ENCODE peak calls at places on chromosomes 3 and 15, in ten cellular contexts. B, M, U, T, N, I, A, X, D and P are unnamed samples.

GRCh38 chr3:15500107-15500724 is 21.3 kb downstream of the COLQ start:
- DNase-seq in A (no peak), X (no peak), M (no peak), T (no peak), N (no peak), I (no peak), B (no peak), U (no peak), D (no peak), P (no peak)

GRCh38 chr3:23697416-23697815 is 108.3 kb upstream of the UBE2E1 start:
- DNase-seq in U (peak; percentile 69), T (no peak), N (peak; percentile 49), X (no peak), A (no peak), M (no peak), B (no peak), I (no peak), D (no peak), P (no peak)

GRCh38 chr15:85562824-85563223 is 182.4 kb downstream of the AKAP13 start:
- DNase-seq in B (no peak), U (no peak), T (no peak), A (no peak), I (no peak), X (no peak), D (no peak), M (no peak), N (no peak), P (no peak)

GRCh38 chr3:20047341-20047779 is 7.1 kb downstream of the KAT2B start:
- DNase-seq in N (no peak), U (no peak), D (no peak), A (no peak), I (no peak), T (no peak), B (no peak), X (no peak), M (no peak), P (no peak)

GRCh38 chr15:74768771-74769342 is 13.0 kb upstream of the CSK start:
- DNase-seq in X (peak; percentile 73), N (peak; percentile 81), U (peak; percentile 90), B (no peak), T (peak; percentile 75), I (peak; percentile 65), D (no peak), M (peak; percentile 79), A (no peak), P (peak; percentile 67)

GRCh38 chr3:49489247-49489646 is 19.2 kb downstream of the DAG1 start:
- DNase-seq in X (no peak), T (no peak), A (no peak), N (no peak), D (no peak), U (no peak), I (no peak), B (no peak), M (no peak), P (no peak)

GRCh38 chr15:69760890-69761568 is 308.4 kb downstream of the RPLP1 start:
- DNase-seq in D (peak; percentile 93), T (peak; percentile 70), A (peak; percentile 59), B (no peak), N (no peak), M (no peak), X (peak; percentile 84), U (no peak), I (peak; percentile 63), P (no peak)

GRCh38 chr3:164845739-164846138 is 232.6 kb downstream of the SI start:
- DNase-seq in M (no peak), N (no peak), U (no peak), B (no peak), D (no peak), I (no peak), A (no peak), X (no peak), T (no peak), P (no peak)

GRCh38 chr3:25820372-25820771 is 30.5 kb downstream of the OXSM start:
- DNase-seq in T (no peak), A (no peak), I (no peak), X (peak; percentile 12), U (peak; percentile 46), M (no peak), N (no peak), B (no peak), D (peak; percentile 96), P (no peak)

GRCh38 chr15:26632500-26632899 is 140.4 kb downstream of the GABRB3 start:
- DNase-seq in D (no peak), T (no peak), A (no peak), I (no peak), M (no peak), X (no peak), N (no peak), B (no peak), U (no peak), P (no peak)

GRCh38 chr3:132394334-132394733 is 23.0 kb upstream of the DNAJC13 start:
- DNase-seq in D (no peak), I (no peak), T (no peak), U (no peak), A (no peak), X (no peak), M (no peak), N (no peak), B (no peak), P (no peak)

DNA sequence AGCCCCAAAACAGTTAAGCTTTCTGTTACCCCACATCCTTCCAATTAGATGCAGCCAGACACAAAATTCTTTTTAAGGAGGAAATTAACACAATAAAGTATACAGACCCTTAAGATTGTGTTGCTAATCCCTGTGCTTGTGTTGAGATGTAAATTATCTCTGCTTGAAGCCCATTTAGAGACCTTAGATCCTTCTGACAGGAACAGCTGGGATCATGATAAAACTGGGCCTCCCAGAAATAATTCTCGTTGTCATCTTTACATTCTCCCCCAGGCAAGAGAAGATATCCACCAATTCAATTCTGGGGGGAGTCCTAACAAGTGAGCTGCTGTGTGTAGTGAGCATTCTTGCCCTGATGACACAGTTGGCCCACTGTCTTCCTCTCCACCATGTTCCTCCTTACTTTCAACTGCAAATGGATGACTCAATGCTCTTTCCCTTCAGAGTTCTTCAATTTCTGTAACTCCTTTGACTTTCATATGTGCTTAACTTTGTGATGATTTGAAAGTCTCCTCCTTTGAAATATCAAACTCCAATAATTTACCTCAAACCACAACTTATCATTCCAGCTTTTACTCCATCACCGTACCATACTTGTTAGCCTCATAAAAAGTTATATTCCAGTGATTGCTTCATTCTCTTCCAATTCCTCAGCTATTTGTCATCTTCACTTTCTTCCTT is 186.6 kb downstream of the RAP2B start:
- DNase-seq in M (no peak), I (no peak), B (no peak), A (no peak), D (no peak), T (no peak), X (no peak), N (no peak), U (no peak), P (no peak)
- H3K9me3 ChIP-seq in M (no peaks in the 10 kb centered on the region), I (no peaks in the 10 kb centered on the region), B (no peaks in the 10 kb centered on the region), A (peaks cover 4% of the 10 kb centered on the region), D (no peaks in the 10 kb centered on the region), T (no peaks in the 10 kb centered on the region), X (no peaks in the 10 kb centered on the region), N (no peaks in the 10 kb centered on the region), U (peaks cover 13% of the 10 kb centered on the region), P (no peaks in the 10 kb centered on the region)

GRCh38 chr3:93906245-93906644 is 67.5 kb downstream of the PROS1 start:
- DNase-seq in X (no peak), U (no peak), M (no peak), N (no peak), A (no peak), I (no peak), T (no peak), B (peak; percentile 54), D (no peak), P (no peak)

GRCh38 chr3:93907132-93907531 is 66.6 kb downstream of the PROS1 start:
- DNase-seq in T (no peak), B (no peak), N (no peak), A (no peak), I (no peak), M (no peak), X (no peak), U (no peak), D (no peak), P (no peak)

GRCh38 chr3:93904568-93904967 is 69.1 kb downstream of the PROS1 start:
- DNase-seq in A (no peak), B (no peak), U (no peak), I (no peak), T (no peak), M (no peak), D (no peak), N (no peak), X (no peak), P (no peak)

DNA sequence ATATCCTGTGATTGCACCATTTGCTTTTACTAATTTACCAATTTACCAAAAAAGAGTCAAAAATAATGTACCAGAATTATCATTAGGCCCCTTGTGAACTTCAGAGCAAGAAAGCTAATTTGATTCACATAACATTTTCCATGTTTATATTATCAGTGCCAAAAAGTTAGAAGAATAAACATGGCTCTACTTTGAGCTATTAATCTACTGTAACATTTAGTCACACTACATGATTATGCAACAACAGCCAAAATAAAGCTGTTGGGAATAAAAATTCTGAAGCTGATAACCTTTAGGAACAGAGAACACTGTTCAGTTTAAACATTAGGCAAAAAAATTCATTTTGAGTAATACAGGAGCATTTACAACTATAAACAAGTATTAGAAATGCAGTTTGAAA is 63.6 kb downstream of the PROS1 start:
- DNase-seq in U (no peak), N (no peak), X (no peak), M (no peak), D (no peak), I (no peak), A (no peak), B (no peak), T (no peak), P (no peak)
- H3K9me3 ChIP-seq in U (peaks cover 68% of the 10 kb centered on the region), N (peaks cover 9% of the 10 kb centered on the region), X (no peaks in the 10 kb centered on the region), M (no peaks in the 10 kb centered on the region), D (peaks cover 11% of the 10 kb centered on the region), I (no peaks in the 10 kb centered on the region), A (no peaks in the 10 kb centered on the region), B (no peaks in the 10 kb centered on the region), T (no peaks in the 10 kb centered on the region), P (no peaks in the 10 kb centered on the region)

DNA sequence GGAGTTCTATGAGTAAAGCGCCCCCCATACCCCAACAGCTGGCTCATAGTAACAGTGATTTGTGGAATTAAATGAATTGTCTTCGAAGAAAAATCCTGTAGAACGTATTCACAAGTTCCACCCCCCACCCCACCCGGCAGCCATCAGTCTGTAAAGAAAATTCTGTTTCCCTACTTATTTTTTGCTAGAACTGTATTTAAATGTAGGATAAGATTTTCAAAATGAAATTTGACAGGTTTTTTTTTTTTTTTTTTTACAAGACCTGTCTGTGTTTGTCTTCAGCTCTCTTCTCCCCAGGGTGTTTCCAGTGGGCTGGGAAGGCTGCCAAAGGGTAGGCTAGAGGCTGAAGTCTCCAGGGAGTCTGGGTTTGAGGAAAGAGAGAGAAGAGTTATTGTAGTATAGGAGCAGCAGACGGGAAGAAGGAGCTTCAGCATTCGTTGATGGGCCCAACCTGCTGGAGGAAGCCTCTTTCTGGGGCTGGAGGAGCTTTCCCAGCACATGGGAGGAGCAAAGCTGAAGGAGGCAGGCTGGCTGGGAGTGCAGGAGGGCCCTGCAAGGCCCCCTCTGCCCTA is 130.6 kb upstream of the SEMA6D start:
- DNase-seq in B (no peak), I (peak; percentile 60), M (no peak), D (no peak), T (no peak), N (no peak), A (no peak), U (no peak), X (no peak), P (no peak)
- H3K9me3 ChIP-seq in B (no peaks in the 10 kb centered on the region), I (no peaks in the 10 kb centered on the region), M (no peaks in the 10 kb centered on the region), D (no peaks in the 10 kb centered on the region), T (no peaks in the 10 kb centered on the region), N (no peaks in the 10 kb centered on the region), A (no peaks in the 10 kb centered on the region), U (no peaks in the 10 kb centered on the region), X (no peaks in the 10 kb centered on the region), P (no peaks in the 10 kb centered on the region)

GRCh38 chr15:98155356-98155755 is 194.9 kb downstream of the ARRDC4 start:
- DNase-seq in I (no peak), A (no peak), B (no peak), M (no peak), X (no peak), D (no peak), N (no peak), U (no peak), T (no peak), P (no peak)
- H3K9me3 ChIP-seq in I (no peaks in the 10 kb centered on the region), A (no peaks in the 10 kb centered on the region), B (no peaks in the 10 kb centered on the region), M (no peaks in the 10 kb centered on the region), X (no peaks in the 10 kb centered on the region), D (peaks cover 9% of the 10 kb centered on the region), N (no peaks in the 10 kb centered on the region), U (no peaks in the 10 kb centered on the region), T (no peaks in the 10 kb centered on the region), P (no peaks in the 10 kb centered on the region)